ENCODE peak calls at places on chromosomes 13 and 19, in six cellular contexts. One of them, this sample, is unnamed.

GRCh38 chr13:101942038-101942437 is 459.8 kb downstream of the FGF14 start:
- DNase-seq in NCI-H226: no peak
- DNase-seq in endothelial cell: peak
- DNase-seq in hepatic stellate cell: no peak
- DNase-seq in ACHN: peak
- DNase-seq in stimulated activated CD4-positive, alpha-beta T cell treated with anti-CD3 and anti-CD28 coated beads, Interleukin-4, amount 100 ng/mL, for 48 hours: no peak
- DNase-seq in this sample: peak

GRCh38 chr13:44309771-44310767 is 63.6 kb upstream of the SERP2 start:
- DNase-seq in NCI-H226: no peak
- DNase-seq in endothelial cell: no peak
- DNase-seq in hepatic stellate cell: no peak
- DNase-seq in ACHN: no peak
- DNase-seq in stimulated activated CD4-positive, alpha-beta T cell treated with anti-CD3 and anti-CD28 coated beads, Interleukin-4, amount 100 ng/mL, for 48 hours: no peak
- DNase-seq in this sample: no peak

GRCh38 chr13:44218501-44219240 is 155.0 kb upstream of the SERP2 start:
- DNase-seq in NCI-H226: no peak
- DNase-seq in endothelial cell: no peak
- DNase-seq in hepatic stellate cell: no peak
- DNase-seq in ACHN: no peak
- DNase-seq in stimulated activated CD4-positive, alpha-beta T cell treated with anti-CD3 and anti-CD28 coated beads, Interleukin-4, amount 100 ng/mL, for 48 hours: no peak
- DNase-seq in this sample: no peak

GRCh38 chr19:51417107-51417806 is at the start of gene SIGLEC10:
- DNase-seq in NCI-H226: no peak
- DNase-seq in endothelial cell: no peak
- DNase-seq in hepatic stellate cell: no peak
- DNase-seq in ACHN: no peak
- DNase-seq in stimulated activated CD4-positive, alpha-beta T cell treated with anti-CD3 and anti-CD28 coated beads, Interleukin-4, amount 100 ng/mL, for 48 hours: peak
- DNase-seq in this sample: peak

GRCh38 chr13:98222081-98222554 is 45.0 kb upstream of the RNF113B start:
- DNase-seq in NCI-H226: peak
- DNase-seq in endothelial cell: no peak
- DNase-seq in hepatic stellate cell: peak
- DNase-seq in ACHN: no peak
- DNase-seq in stimulated activated CD4-positive, alpha-beta T cell treated with anti-CD3 and anti-CD28 coated beads, Interleukin-4, amount 100 ng/mL, for 48 hours: no peak
- DNase-seq in this sample: no peak

GRCh38 chr19:12657966-12658365 is 8.6 kb downstream of the MAN2B1 start:
- DNase-seq in NCI-H226: no peak
- DNase-seq in endothelial cell: no peak
- DNase-seq in hepatic stellate cell: no peak
- DNase-seq in ACHN: no peak
- DNase-seq in stimulated activated CD4-positive, alpha-beta T cell treated with anti-CD3 and anti-CD28 coated beads, Interleukin-4, amount 100 ng/mL, for 48 hours: no peak
- DNase-seq in this sample: no peak

GRCh38 chr13:35475960-35476943 is at the start of gene MAB21L1:
- DNase-seq in NCI-H226: no peak
- DNase-seq in endothelial cell: peak
- DNase-seq in hepatic stellate cell: no peak
- DNase-seq in ACHN: no peak
- DNase-seq in stimulated activated CD4-positive, alpha-beta T cell treated with anti-CD3 and anti-CD28 coated beads, Interleukin-4, amount 100 ng/mL, for 48 hours: no peak
- DNase-seq in this sample: peak

GRCh38 chr19:3171894-3172679 is 6.5 kb upstream of the S1PR4 start:
- DNase-seq in NCI-H226: no peak
- DNase-seq in endothelial cell: no peak
- DNase-seq in hepatic stellate cell: no peak
- DNase-seq in ACHN: no peak
- DNase-seq in stimulated activated CD4-positive, alpha-beta T cell treated with anti-CD3 and anti-CD28 coated beads, Interleukin-4, amount 100 ng/mL, for 48 hours: no peak
- DNase-seq in this sample: peak

GRCh38 chr13:26482451-26483197 is 74.9 kb upstream of the WASF3 start:
- DNase-seq in NCI-H226: peak
- DNase-seq in endothelial cell: peak
- DNase-seq in hepatic stellate cell: peak
- DNase-seq in ACHN: peak
- DNase-seq in stimulated activated CD4-positive, alpha-beta T cell treated with anti-CD3 and anti-CD28 coated beads, Interleukin-4, amount 100 ng/mL, for 48 hours: peak
- DNase-seq in this sample: peak

GRCh38 chr13:100040196-100040595 is 48.7 kb upstream of the PCCA start:
- DNase-seq in NCI-H226: no peak
- DNase-seq in endothelial cell: no peak
- DNase-seq in hepatic stellate cell: no peak
- DNase-seq in ACHN: no peak
- DNase-seq in stimulated activated CD4-positive, alpha-beta T cell treated with anti-CD3 and anti-CD28 coated beads, Interleukin-4, amount 100 ng/mL, for 48 hours: no peak
- DNase-seq in this sample: no peak

GRCh38 chr13:51315658-51316057 is 23.8 kb upstream of the SERPINE3 start:
- DNase-seq in NCI-H226: no peak
- DNase-seq in endothelial cell: no peak
- DNase-seq in hepatic stellate cell: no peak
- DNase-seq in ACHN: no peak
- DNase-seq in stimulated activated CD4-positive, alpha-beta T cell treated with anti-CD3 and anti-CD28 coated beads, Interleukin-4, amount 100 ng/mL, for 48 hours: no peak
- DNase-seq in this sample: no peak

GRCh38 chr13:33213024-33213795 is 72.3 kb downstream of the STARD13 start:
- DNase-seq in NCI-H226: no peak
- DNase-seq in endothelial cell: no peak
- DNase-seq in hepatic stellate cell: no peak
- DNase-seq in ACHN: no peak
- DNase-seq in stimulated activated CD4-positive, alpha-beta T cell treated with anti-CD3 and anti-CD28 coated beads, Interleukin-4, amount 100 ng/mL, for 48 hours: no peak
- DNase-seq in this sample: no peak

GRCh38 chr13:29948246-29948645 is 97.8 kb upstream of the UBL3 start:
- DNase-seq in NCI-H226: no peak
- DNase-seq in endothelial cell: no peak
- DNase-seq in hepatic stellate cell: peak
- DNase-seq in ACHN: no peak
- DNase-seq in stimulated activated CD4-positive, alpha-beta T cell treated with anti-CD3 and anti-CD28 coated beads, Interleukin-4, amount 100 ng/mL, for 48 hours: no peak
- DNase-seq in this sample: no peak

GRCh38 chr19:46495789-46496099 is at the start of gene PNMA8B:
- DNase-seq in NCI-H226: no peak
- DNase-seq in endothelial cell: peak
- DNase-seq in hepatic stellate cell: no peak
- DNase-seq in ACHN: no peak
- DNase-seq in stimulated activated CD4-positive, alpha-beta T cell treated with anti-CD3 and anti-CD28 coated beads, Interleukin-4, amount 100 ng/mL, for 48 hours: no peak
- DNase-seq in this sample: peak

GRCh38 chr19:19356500-19356899 is 35.9 kb downstream of the MAU2 start:
- DNase-seq in NCI-H226: no peak
- DNase-seq in endothelial cell: no peak
- DNase-seq in hepatic stellate cell: no peak
- DNase-seq in ACHN: no peak
- DNase-seq in stimulated activated CD4-positive, alpha-beta T cell treated with anti-CD3 and anti-CD28 coated beads, Interleukin-4, amount 100 ng/mL, for 48 hours: no peak
- DNase-seq in this sample: no peak

GRCh38 chr19:38441660-38442348 is 8.3 kb downstream of the RYR1 start:
- DNase-seq in NCI-H226: no peak
- DNase-seq in endothelial cell: peak
- DNase-seq in hepatic stellate cell: no peak
- DNase-seq in ACHN: no peak
- DNase-seq in stimulated activated CD4-positive, alpha-beta T cell treated with anti-CD3 and anti-CD28 coated beads, Interleukin-4, amount 100 ng/mL, for 48 hours: no peak
- DNase-seq in this sample: peak

GRCh38 chr13:93004919-93005318 is 221.7 kb upstream of the GPC6 start:
- DNase-seq in NCI-H226: no peak
- DNase-seq in endothelial cell: no peak
- DNase-seq in hepatic stellate cell: no peak
- DNase-seq in ACHN: peak
- DNase-seq in stimulated activated CD4-positive, alpha-beta T cell treated with anti-CD3 and anti-CD28 coated beads, Interleukin-4, amount 100 ng/mL, for 48 hours: no peak
- DNase-seq in this sample: no peak

GRCh38 chr19:14023404-14024235 is 4.3 kb upstream of the RLN3 start:
- DNase-seq in NCI-H226: peak
- DNase-seq in endothelial cell: peak
- DNase-seq in hepatic stellate cell: peak
- DNase-seq in ACHN: peak
- DNase-seq in stimulated activated CD4-positive, alpha-beta T cell treated with anti-CD3 and anti-CD28 coated beads, Interleukin-4, amount 100 ng/mL, for 48 hours: no peak
- DNase-seq in this sample: peak

GRCh38 chr13:65091031-65091430 is 2139.1 kb downstream of the PCDH9 start:
- DNase-seq in NCI-H226: peak
- DNase-seq in endothelial cell: no peak
- DNase-seq in hepatic stellate cell: no peak
- DNase-seq in ACHN: no peak
- DNase-seq in stimulated activated CD4-positive, alpha-beta T cell treated with anti-CD3 and anti-CD28 coated beads, Interleukin-4, amount 100 ng/mL, for 48 hours: no peak
- DNase-seq in this sample: no peak

GRCh38 chr13:110476220-110476617 is 85.3 kb downstream of the RAB20 start:
- DNase-seq in NCI-H226: no peak
- DNase-seq in endothelial cell: no peak
- DNase-seq in hepatic stellate cell: no peak
- DNase-seq in ACHN: no peak
- DNase-seq in stimulated activated CD4-positive, alpha-beta T cell treated with anti-CD3 and anti-CD28 coated beads, Interleukin-4, amount 100 ng/mL, for 48 hours: no peak
- DNase-seq in this sample: no peak

GRCh38 chr19:12995596-12996541 is 594 bp downstream of the NFIX start:
- DNase-seq in NCI-H226: no peak
- DNase-seq in endothelial cell: no peak
- DNase-seq in hepatic stellate cell: peak
- DNase-seq in ACHN: peak
- DNase-seq in stimulated activated CD4-positive, alpha-beta T cell treated with anti-CD3 and anti-CD28 coated beads, Interleukin-4, amount 100 ng/mL, for 48 hours: no peak
- DNase-seq in this sample: no peak

GRCh38 chr19:17741456-17741855 is 9.8 kb upstream of the FCHO1 start:
- DNase-seq in NCI-H226: no peak
- DNase-seq in endothelial cell: no peak
- DNase-seq in hepatic stellate cell: no peak
- DNase-seq in ACHN: no peak
- DNase-seq in stimulated activated CD4-positive, alpha-beta T cell treated with anti-CD3 and anti-CD28 coated beads, Interleukin-4, amount 100 ng/mL, for 48 hours: no peak
- DNase-seq in this sample: no peak

GRCh38 chr13:101649490-101650126 is 197.1 kb downstream of the ITGBL1 start:
- DNase-seq in NCI-H226: peak
- DNase-seq in endothelial cell: no peak
- DNase-seq in hepatic stellate cell: no peak
- DNase-seq in ACHN: peak
- DNase-seq in stimulated activated CD4-positive, alpha-beta T cell treated with anti-CD3 and anti-CD28 coated beads, Interleukin-4, amount 100 ng/mL, for 48 hours: no peak
- DNase-seq in this sample: no peak

GRCh38 chr19:47035127-47035494 is 13.3 kb downstream of the TMEM160 start:
- DNase-seq in NCI-H226: peak
- DNase-seq in endothelial cell: no peak
- DNase-seq in hepatic stellate cell: no peak
- DNase-seq in ACHN: peak
- DNase-seq in stimulated activated CD4-positive, alpha-beta T cell treated with anti-CD3 and anti-CD28 coated beads, Interleukin-4, amount 100 ng/mL, for 48 hours: no peak
- DNase-seq in this sample: peak

GRCh38 chr13:74015137-74015536 is 119.1 kb downstream of the KLF12 start:
- DNase-seq in NCI-H226: no peak
- DNase-seq in endothelial cell: no peak
- DNase-seq in hepatic stellate cell: no peak
- DNase-seq in ACHN: peak
- DNase-seq in stimulated activated CD4-positive, alpha-beta T cell treated with anti-CD3 and anti-CD28 coated beads, Interleukin-4, amount 100 ng/mL, for 48 hours: no peak
- DNase-seq in this sample: peak

GRCh38 chr19:40315812-40316475 is 30.8 kb upstream of the AKT2 start:
- DNase-seq in NCI-H226: no peak
- DNase-seq in endothelial cell: no peak
- DNase-seq in hepatic stellate cell: no peak
- DNase-seq in ACHN: no peak
- DNase-seq in stimulated activated CD4-positive, alpha-beta T cell treated with anti-CD3 and anti-CD28 coated beads, Interleukin-4, amount 100 ng/mL, for 48 hours: no peak
- DNase-seq in this sample: no peak

GRCh38 chr13:49958321-49958720 is 22.2 kb upstream of the SPRYD7 start:
- DNase-seq in NCI-H226: no peak
- DNase-seq in endothelial cell: no peak
- DNase-seq in hepatic stellate cell: no peak
- DNase-seq in ACHN: no peak
- DNase-seq in stimulated activated CD4-positive, alpha-beta T cell treated with anti-CD3 and anti-CD28 coated beads, Interleukin-4, amount 100 ng/mL, for 48 hours: no peak
- DNase-seq in this sample: no peak

GRCh38 chr13:102386461-102386860 is 15.4 kb downstream of the FGF14 start:
- DNase-seq in NCI-H226: no peak
- DNase-seq in endothelial cell: no peak
- DNase-seq in hepatic stellate cell: no peak
- DNase-seq in ACHN: no peak
- DNase-seq in stimulated activated CD4-positive, alpha-beta T cell treated with anti-CD3 and anti-CD28 coated beads, Interleukin-4, amount 100 ng/mL, for 48 hours: no peak
- DNase-seq in this sample: no peak

GRCh38 chr13:113976711-113977684 is 3.1 kb upstream of the C13orf46 start:
- DNase-seq in NCI-H226: peak
- DNase-seq in endothelial cell: no peak
- DNase-seq in hepatic stellate cell: peak
- DNase-seq in ACHN: peak
- DNase-seq in stimulated activated CD4-positive, alpha-beta T cell treated with anti-CD3 and anti-CD28 coated beads, Interleukin-4, amount 100 ng/mL, for 48 hours: no peak
- DNase-seq in this sample: no peak

GRCh38 chr19:17575871-17576757 is 20.7 kb downstream of the COLGALT1 start:
- DNase-seq in NCI-H226: peak
- DNase-seq in endothelial cell: no peak
- DNase-seq in hepatic stellate cell: no peak
- DNase-seq in ACHN: no peak
- DNase-seq in stimulated activated CD4-positive, alpha-beta T cell treated with anti-CD3 and anti-CD28 coated beads, Interleukin-4, amount 100 ng/mL, for 48 hours: no peak
- DNase-seq in this sample: no peak

GRCh38 chr13:23672616-23673015 is 102.4 kb downstream of the TNFRSF19 start:
- DNase-seq in NCI-H226: no peak
- DNase-seq in endothelial cell: no peak
- DNase-seq in hepatic stellate cell: no peak
- DNase-seq in ACHN: no peak
- DNase-seq in stimulated activated CD4-positive, alpha-beta T cell treated with anti-CD3 and anti-CD28 coated beads, Interleukin-4, amount 100 ng/mL, for 48 hours: no peak
- DNase-seq in this sample: no peak

GRCh38 chr13:23743269-23743668 is 145.9 kb downstream of the MIPEP start:
- DNase-seq in NCI-H226: no peak
- DNase-seq in endothelial cell: no peak
- DNase-seq in hepatic stellate cell: no peak
- DNase-seq in ACHN: no peak
- DNase-seq in stimulated activated CD4-positive, alpha-beta T cell treated with anti-CD3 and anti-CD28 coated beads, Interleukin-4, amount 100 ng/mL, for 48 hours: no peak
- DNase-seq in this sample: no peak

GRCh38 chr19:4297901-4298771 is 4.1 kb downstream of the TMIGD2 start:
- DNase-seq in NCI-H226: no peak
- DNase-seq in endothelial cell: no peak
- DNase-seq in hepatic stellate cell: no peak
- DNase-seq in ACHN: no peak
- DNase-seq in stimulated activated CD4-positive, alpha-beta T cell treated with anti-CD3 and anti-CD28 coated beads, Interleukin-4, amount 100 ng/mL, for 48 hours: no peak
- DNase-seq in this sample: no peak

This sample was measured in GM12865.